ENCODE peak calls at places on chromosomes 16 and 17, in eight cellular contexts. C, J, X, R, U, P, I and Y are unnamed samples.

GRCh38 chr16:2095918-2096582 is 39.6 kb downstream of the PKD1 start:
- DNase-seq in P (no peak), I (no peak), J (no peak), U (no peak), R (no peak), X (peak), C (no peak), Y (no peak)

GRCh38 chr16:64580558-64580957 is 541.3 kb downstream of the CDH11 start:
- DNase-seq in U (no peak), C (no peak), X (no peak), J (no peak), R (no peak), P (no peak), I (no peak), Y (no peak)

GRCh38 chr17:4974064-4974670 is 6.5 kb upstream of the SPAG7 start:
- DNase-seq in J (no peak), C (no peak), R (no peak), I (no peak), U (no peak), P (no peak), X (no peak), Y (no peak)

GRCh38 chr17:61775364-61775763 is 88.0 kb downstream of the BRIP1 start:
- DNase-seq in I (no peak), U (no peak), C (no peak), R (no peak), P (no peak), J (no peak), X (no peak), Y (no peak)

GRCh38 chr16:83706394-83706793 is 101.4 kb upstream of the HSBP1 start:
- DNase-seq in C (no peak), U (no peak), J (no peak), R (no peak), X (no peak), P (peak), I (no peak), Y (no peak)

GRCh38 chr17:68512967-68513474 is 791 bp downstream of the PRKAR1A start:
- DNase-seq in J (no peak), U (peak), X (peak), I (no peak), R (peak), C (peak), P (peak), Y (no peak)

GRCh38 chr16:20094157-20094556 is 20.5 kb upstream of the GPR139 start:
- DNase-seq in I (no peak), U (no peak), C (no peak), R (no peak), P (no peak), J (no peak), X (no peak), Y (no peak)

GRCh38 chr17:30530346-30531025 is 53.3 kb downstream of the GOSR1 start:
- DNase-seq in J (no peak), P (no peak), X (no peak), U (no peak), C (no peak), I (no peak), R (no peak), Y (no peak)

GRCh38 chr17:66006654-66007053 is 185.3 kb downstream of the CEP112 start:
- DNase-seq in P (no peak), X (no peak), R (no peak), C (no peak), U (no peak), I (no peak), J (no peak), Y (no peak)

GRCh38 chr17:37220609-37220953 is 155.2 kb upstream of the C17orf78 start:
- DNase-seq in C (no peak), J (no peak), R (no peak), P (no peak), X (peak), I (peak), U (peak), Y (peak)

GRCh38 chr16:84524346-84524920 is 20.0 kb upstream of the MEAK7 start:
- DNase-seq in C (no peak), P (no peak), U (no peak), R (no peak), X (no peak), I (no peak), J (no peak), Y (no peak)

GRCh38 chr17:49523196-49523595 is 28.1 kb downstream of the NGFR start:
- DNase-seq in I (no peak), R (peak), X (no peak), U (no peak), P (no peak), C (no peak), J (no peak), Y (no peak)

GRCh38 chr16:65121870-65122723 is at the start of gene CDH11:
- DNase-seq in I (peak), U (no peak), X (no peak), R (peak), C (peak), P (peak), J (no peak), Y (no peak)

GRCh38 chr17:2282297-2282873 is 21.2 kb downstream of the SMG6 start:
- DNase-seq in R (no peak), J (no peak), I (no peak), P (peak), C (no peak), U (peak), X (no peak), Y (peak)

GRCh38 chr16:82580293-82580900 is 46.4 kb upstream of the CDH13 start:
- DNase-seq in I (no peak), C (no peak), U (peak), X (peak), J (no peak), R (no peak), P (peak), Y (no peak)

GRCh38 chr17:67528751-67529436 is 151.8 kb downstream of the PITPNC1 start:
- DNase-seq in P (no peak), J (no peak), R (peak), U (peak), C (peak), X (peak), I (peak), Y (no peak)

GRCh38 chr17:50198026-50198669 is 3.3 kb downstream of the COL1A1 start:
- DNase-seq in X (peak), I (peak), C (peak), P (peak), R (no peak), U (peak), J (no peak), Y (peak)

GRCh38 chr17:41322903-41323895 is 7.7 kb upstream of the KRTAP17-1 start:
- DNase-seq in P (no peak), R (peak), X (no peak), J (no peak), U (no peak), I (no peak), C (no peak), Y (no peak)

GRCh38 chr17:30928584-30928983 is 6.8 kb downstream of the ADAP2 start:
- DNase-seq in U (no peak), R (no peak), P (no peak), C (no peak), I (no peak), X (no peak), J (no peak), Y (no peak)

GRCh38 chr16:29840240-29840639 is 20.0 kb downstream of the MVP start:
- DNase-seq in R (no peak), U (no peak), I (no peak), P (no peak), X (no peak), C (no peak), J (no peak), Y (no peak)

GRCh38 chr16:75376475-75376907 is 56.8 kb downstream of the CFDP1 start:
- DNase-seq in J (no peak), C (no peak), R (no peak), X (no peak), P (peak), I (no peak), U (no peak), Y (no peak)

GRCh38 chr17:71023631-71024030 is 854.3 kb downstream of the KCNJ2 start:
- DNase-seq in I (peak), P (no peak), X (peak), J (no peak), C (no peak), R (no peak), U (no peak), Y (no peak)

GRCh38 chr16:5875416-5875815 is 777.8 kb upstream of the EEF2KMT start:
- DNase-seq in P (peak), X (no peak), C (no peak), U (no peak), I (no peak), J (no peak), R (no peak), Y (no peak)

GRCh38 chr16:50534958-50535357 is 13.2 kb upstream of the NKD1 start:
- DNase-seq in X (no peak), J (no peak), U (no peak), P (no peak), R (no peak), I (no peak), C (no peak), Y (no peak)

GRCh38 chr16:8905795-8906591 is 23.8 kb downstream of the LITAFD start:
- DNase-seq in C (no peak), R (peak), P (no peak), I (no peak), U (no peak), X (no peak), J (no peak), Y (no peak)
- TF ChIP-seq CTCF in C (no peak), R (no peak), P (peak), I (no peak), U (peak), X (no peak), J (peak), Y (no peak)

DNA sequence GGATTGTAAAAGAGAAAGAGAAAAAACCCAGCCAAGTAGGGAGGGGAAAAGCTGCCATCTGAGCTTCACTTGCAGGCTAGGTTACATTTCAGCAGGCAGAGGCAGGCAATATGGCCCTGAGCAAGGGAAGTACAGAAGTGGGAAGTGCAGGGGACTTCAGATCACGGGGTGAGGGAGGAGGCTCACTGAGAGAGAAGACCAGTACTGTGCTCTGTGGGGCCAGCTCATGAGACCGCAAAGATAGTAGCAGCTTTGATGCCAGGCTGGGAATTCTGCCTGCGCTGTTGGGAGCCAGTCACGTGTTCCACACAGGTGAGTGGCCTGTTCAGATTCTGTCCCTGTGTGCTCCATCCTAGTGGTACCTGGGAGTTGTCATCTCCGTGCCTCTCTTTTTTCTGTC is 230.7 kb downstream of the MSI2 start:
- DNase-seq in I (no peak), R (no peak), P (peak), C (no peak), J (peak), X (peak), U (no peak), Y (no peak)
- TF ChIP-seq CTCF in I (no peak), R (no peak), P (no peak), C (no peak), J (no peak), X (no peak), U (no peak), Y (no peak)

DNA sequence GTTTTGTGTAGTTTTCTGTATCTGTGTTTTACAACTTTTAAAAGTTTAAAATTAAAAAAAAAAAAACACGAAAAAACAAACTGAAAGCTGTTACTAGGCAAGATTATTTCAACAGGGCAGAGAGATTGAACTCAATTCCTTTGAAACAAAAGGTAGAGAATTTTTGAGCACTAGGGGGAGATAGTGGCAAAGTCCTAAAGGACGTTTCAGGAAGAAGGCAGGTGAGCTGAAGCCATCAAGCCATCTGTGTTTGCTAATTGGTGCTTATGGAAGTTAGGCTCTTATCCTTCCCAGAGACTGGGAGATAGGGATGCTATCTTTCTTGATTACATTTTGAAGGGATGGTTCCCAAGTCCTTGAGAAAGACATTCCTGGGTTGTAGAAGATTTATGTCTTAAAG is 70.6 kb upstream of the CLEC3A start:
- DNase-seq in J (no peak), C (no peak), I (no peak), X (no peak), P (peak), R (no peak), U (peak), Y (peak)
- TF ChIP-seq CTCF in J (no peak), C (peak), I (peak), X (peak), P (peak), R (no peak), U (peak), Y (no peak)

GRCh38 chr17:40070644-40070894 is 7.8 kb downstream of the THRA start:
- DNase-seq in J (no peak), C (no peak), X (peak), R (no peak), I (no peak), P (no peak), U (no peak), Y (no peak)

GRCh38 chr17:40070895-40071719 is 8.3 kb downstream of the THRA start:
- DNase-seq in R (peak), U (peak), I (no peak), C (peak), J (no peak), X (peak), P (no peak), Y (no peak)

GRCh38 chr17:40068917-40069750 is 6.4 kb downstream of the THRA start:
- DNase-seq in U (peak), J (peak), X (peak), I (no peak), R (peak), P (peak), C (peak), Y (peak)

GRCh38 chr17:40068584-40068916 is 5.8 kb downstream of the THRA start:
- DNase-seq in I (no peak), R (no peak), U (no peak), P (no peak), X (no peak), J (no peak), C (no peak), Y (no peak)

DNA sequence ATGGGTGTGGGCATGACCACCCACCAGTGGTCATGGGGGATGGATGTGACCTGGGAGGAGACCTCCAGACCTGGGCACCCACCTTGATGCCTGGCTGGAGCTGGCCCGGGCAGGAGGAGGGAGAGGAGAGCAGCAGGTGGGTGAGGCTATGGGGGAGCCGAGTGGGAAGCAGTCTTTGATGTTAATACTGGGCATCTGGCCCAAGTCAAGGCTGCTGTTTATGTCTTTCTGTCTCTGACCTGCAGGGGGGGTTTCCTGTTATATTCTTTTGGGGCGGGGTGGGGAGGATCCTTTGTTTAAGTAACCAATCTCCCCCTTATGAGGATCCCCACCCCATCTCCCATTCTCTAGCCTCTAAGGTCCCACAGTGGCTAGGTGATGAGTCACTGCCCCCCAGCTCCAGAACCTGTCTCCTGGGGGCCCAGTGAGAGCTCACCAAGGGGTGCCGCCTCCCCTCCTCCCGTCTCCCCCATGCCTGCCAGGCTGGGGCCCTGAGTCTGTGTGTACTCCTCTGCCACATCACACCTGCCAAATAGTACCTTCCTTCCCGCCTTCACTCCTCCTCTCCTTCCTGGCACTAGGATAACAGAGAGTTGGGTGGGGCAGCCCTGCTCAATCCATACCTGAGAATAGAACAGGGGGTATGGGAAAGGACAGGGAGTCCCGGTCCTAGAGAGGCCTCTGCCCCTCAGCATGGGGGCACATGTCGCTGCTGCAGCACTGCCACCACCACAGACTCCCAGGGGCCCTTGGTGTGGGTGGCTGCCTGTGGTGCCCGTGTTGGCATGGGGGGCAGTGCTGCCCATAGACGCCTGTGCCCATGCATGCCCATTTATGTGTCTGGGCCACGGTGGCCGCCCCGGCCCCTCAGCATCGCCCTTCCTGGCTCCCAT is 7.2 kb downstream of the THRA start:
- DNase-seq in C (no peak), U (peak), X (peak), I (no peak), J (no peak), R (no peak), P (peak), Y (peak)
- TF ChIP-seq CTCF in C (peak), U (peak), X (peak), I (no peak), J (peak), R (no peak), P (peak), Y (no peak)

GRCh38 chr17:77959926-77960521 is 1.5 kb downstream of the TNRC6C start:
- DNase-seq in X (peak), C (no peak), R (no peak), I (no peak), P (no peak), U (no peak), J (no peak), Y (no peak)

GRCh38 chr17:77959216-77959925 is 868 bp downstream of the TNRC6C start:
- DNase-seq in I (peak), C (peak), P (peak), X (peak), R (peak), U (no peak), J (no peak), Y (peak)

GRCh38 chr17:77957215-77957868 is 1.2 kb upstream of the TNRC6C start:
- DNase-seq in P (peak), I (no peak), X (no peak), U (peak), C (no peak), R (no peak), J (no peak), Y (peak)

GRCh38 chr17:77958716-77959215 is 263 bp downstream of the TNRC6C start:
- DNase-seq in J (no peak), I (no peak), R (no peak), C (no peak), P (no peak), X (no peak), U (no peak), Y (no peak)

GRCh38 chr17:77957869-77958715 is at the start of gene TNRC6C:
- DNase-seq in J (peak), R (peak), C (peak), X (peak), P (peak), I (peak), U (peak), Y (peak)
- TF ChIP-seq CTCF in J (no peak), R (peak), C (peak), X (no peak), P (no peak), I (no peak), U (peak), Y (no peak)

GRCh38 chr16:70473446-70474319 is 19.3 kb downstream of the FCSK start:
- DNase-seq in X (no peak), C (no peak), I (no peak), R (no peak), J (no peak), P (no peak), U (peak), Y (no peak)
- TF ChIP-seq CTCF in X (no peak), C (no peak), I (no peak), R (no peak), J (no peak), P (no peak), U (no peak), Y (no peak)